ENCODE peak calls at places on chromosomes 7 and 10, in ten cellular contexts. E, T, V, W, G, O, C, H, L and A are unnamed samples.

GRCh38 chr10:125028291-125028867 is 86.5 kb downstream of the ZRANB1 start:
- DNase-seq in E (peak), T (no peak), V (no peak), W (no peak), G (no peak), O (no peak), C (no peak), H (no peak), L (no peak), A (no peak)

GRCh38 chr7:88306590-88307048 is at the start of gene STEAP4:
- DNase-seq in E (no peak), T (peak), V (peak), W (no peak), G (peak), O (peak), C (no peak), H (peak), L (peak), A (no peak)

GRCh38 chr7:51246258-51247245 is 70.1 kb downstream of the COBL start:
- DNase-seq in E (no peak), T (no peak), V (no peak), W (no peak), G (no peak), O (no peak), C (no peak), H (no peak), L (no peak), A (no peak)

GRCh38 chr7:29496355-29497020 is 67.1 kb upstream of the PRR15 start:
- DNase-seq in E (no peak), T (no peak), V (no peak), W (no peak), G (no peak), O (no peak), C (peak), H (no peak), L (no peak), A (no peak)

GRCh38 chr7:90597879-90598278 is 1.8 kb downstream of the CDK14 start:
- DNase-seq in E (no peak), T (no peak), V (no peak), W (no peak), G (no peak), O (no peak), C (no peak), H (peak), L (no peak), A (no peak)

GRCh38 chr7:129522088-129522970 is 20.0 kb downstream of the SMKR1 start:
- DNase-seq in E (no peak), T (no peak), V (no peak), W (no peak), G (peak), O (peak), C (no peak), H (peak), L (no peak), A (no peak)

GRCh38 chr10:67790534-67791408 is 47.2 kb downstream of the DNAJC12 start:
- DNase-seq in E (no peak), T (no peak), V (no peak), W (no peak), G (peak), O (peak), C (no peak), H (peak), L (no peak), A (peak)

GRCh38 chr7:151306860-151307259 is 34.8 kb upstream of the NUB1 start:
- DNase-seq in E (no peak), T (no peak), V (no peak), W (no peak), G (no peak), O (no peak), C (no peak), H (no peak), L (no peak), A (no peak)

GRCh38 chr7:130196476-130196875 is 8.7 kb downstream of the TMEM209 start:
- DNase-seq in E (no peak), T (no peak), V (no peak), W (no peak), G (no peak), O (no peak), C (no peak), H (no peak), L (no peak), A (no peak)

GRCh38 chr7:90999989-91000979 is 263.9 kb upstream of the FZD1 start:
- DNase-seq in E (peak), T (no peak), V (no peak), W (no peak), G (no peak), O (no peak), C (no peak), H (peak), L (no peak), A (no peak)

GRCh38 chr7:143003393-143004051 is 23.4 kb downstream of the OR9A2 start:
- DNase-seq in E (no peak), T (peak), V (no peak), W (peak), G (peak), O (no peak), C (peak), H (peak), L (no peak), A (peak)

GRCh38 chr7:51430480-51431086 is 114.0 kb upstream of the COBL start:
- DNase-seq in E (peak), T (peak), V (no peak), W (peak), G (peak), O (peak), C (peak), H (peak), L (no peak), A (peak)

GRCh38 chr7:70143089-70144044 is 545.1 kb downstream of the AUTS2 start:
- DNase-seq in E (peak), T (no peak), V (no peak), W (no peak), G (no peak), O (no peak), C (no peak), H (no peak), L (no peak), A (peak)

GRCh38 chr10:78457804-78458483 is 424.3 kb downstream of the RPS24 start:
- DNase-seq in E (peak), T (no peak), V (no peak), W (no peak), G (peak), O (peak), C (peak), H (peak), L (no peak), A (peak)

GRCh38 chr10:86260564-86260963 is 106.0 kb downstream of the GRID1 start:
- DNase-seq in E (no peak), T (no peak), V (no peak), W (no peak), G (no peak), O (no peak), C (no peak), H (no peak), L (no peak), A (no peak)

GRCh38 chr10:122140941-122141623 is 130.0 kb upstream of the BTBD16 start:
- DNase-seq in E (peak), T (peak), V (peak), W (no peak), G (peak), O (peak), C (peak), H (peak), L (peak), A (peak)

GRCh38 chr7:143385891-143386781 is 5.0 kb downstream of the ZYX start:
- DNase-seq in E (no peak), T (no peak), V (no peak), W (peak), G (peak), O (peak), C (no peak), H (peak), L (no peak), A (no peak)

GRCh38 chr10:92434385-92434784 is 139.5 kb downstream of the IDE start:
- DNase-seq in E (no peak), T (no peak), V (no peak), W (no peak), G (no peak), O (no peak), C (no peak), H (no peak), L (no peak), A (no peak)

GRCh38 chr7:44325811-44326241 is 432 bp upstream of the CAMK2B start:
- DNase-seq in E (no peak), T (no peak), V (peak), W (no peak), G (no peak), O (no peak), C (no peak), H (peak), L (no peak), A (no peak)

GRCh38 chr7:141355057-141355456 is 196.2 kb upstream of the AGK start:
- DNase-seq in E (no peak), T (no peak), V (no peak), W (no peak), G (peak), O (peak), C (no peak), H (peak), L (no peak), A (no peak)

GRCh38 chr7:916291-916941 is 38.1 kb downstream of the ADAP1 start:
- DNase-seq in E (no peak), T (peak), V (no peak), W (no peak), G (peak), O (no peak), C (no peak), H (no peak), L (no peak), A (no peak)

GRCh38 chr7:12069757-12070156 is 141.3 kb upstream of the TMEM106B start:
- DNase-seq in E (no peak), T (no peak), V (no peak), W (no peak), G (no peak), O (no peak), C (no peak), H (no peak), L (no peak), A (no peak)

GRCh38 chr10:110609592-110609991 is 34.5 kb upstream of the RBM20 start:
- DNase-seq in E (no peak), T (no peak), V (no peak), W (no peak), G (no peak), O (no peak), C (no peak), H (peak), L (no peak), A (no peak)

GRCh38 chr7:80218723-80219122 is 84.1 kb downstream of the GNAI1 start:
- DNase-seq in E (no peak), T (no peak), V (no peak), W (no peak), G (peak), O (peak), C (peak), H (peak), L (no peak), A (peak)

GRCh38 chr7:116582164-116582732 is 57.4 kb downstream of the CAV1 start:
- DNase-seq in E (no peak), T (no peak), V (no peak), W (no peak), G (peak), O (peak), C (no peak), H (peak), L (no peak), A (no peak)

GRCh38 chr7:37920619-37921339 is at the start of gene EPDR1:
- DNase-seq in E (no peak), T (peak), V (no peak), W (peak), G (no peak), O (peak), C (peak), H (no peak), L (peak), A (no peak)

GRCh38 chr7:147415991-147416390 is 1174.6 kb upstream of the C7orf33 start:
- DNase-seq in E (no peak), T (no peak), V (no peak), W (no peak), G (peak), O (peak), C (no peak), H (no peak), L (no peak), A (no peak)

GRCh38 chr10:33212061-33212748 is 122.3 kb downstream of the NRP1 start:
- DNase-seq in E (no peak), T (no peak), V (no peak), W (no peak), G (peak), O (no peak), C (no peak), H (peak), L (no peak), A (no peak)

GRCh38 chr10:70114902-70115301 is 17.7 kb downstream of the AIFM2 start:
- DNase-seq in E (no peak), T (no peak), V (no peak), W (no peak), G (no peak), O (no peak), C (no peak), H (no peak), L (no peak), A (no peak)

GRCh38 chr7:107427462-107427861 is 42.4 kb upstream of the GPR22 start:
- DNase-seq in E (no peak), T (peak), V (no peak), W (no peak), G (no peak), O (no peak), C (no peak), H (no peak), L (no peak), A (no peak)

GRCh38 chr10:86946215-86947170 is 10.9 kb downstream of the MMRN2 start:
- DNase-seq in E (no peak), T (peak), V (no peak), W (no peak), G (no peak), O (no peak), C (no peak), H (no peak), L (peak), A (no peak)

GRCh38 chr7:19464751-19465150 is 244.1 kb downstream of the POLR1F start:
- DNase-seq in E (no peak), T (no peak), V (no peak), W (no peak), G (no peak), O (no peak), C (no peak), H (peak), L (no peak), A (no peak)

GRCh38 chr7:152986369-152986768 is 226.8 kb downstream of the ACTR3B start:
- DNase-seq in E (no peak), T (no peak), V (no peak), W (no peak), G (no peak), O (no peak), C (no peak), H (no peak), L (no peak), A (no peak)

GRCh38 chr7:144397086-144397485 is 6.4 kb downstream of the NOBOX start:
- DNase-seq in E (no peak), T (no peak), V (no peak), W (no peak), G (no peak), O (no peak), C (no peak), H (no peak), L (no peak), A (no peak)

GRCh38 chr7:101602484-101603241 is 26.4 kb downstream of the MYL10 start:
- DNase-seq in E (no peak), T (peak), V (no peak), W (peak), G (peak), O (peak), C (peak), H (peak), L (peak), A (no peak)

DNA sequence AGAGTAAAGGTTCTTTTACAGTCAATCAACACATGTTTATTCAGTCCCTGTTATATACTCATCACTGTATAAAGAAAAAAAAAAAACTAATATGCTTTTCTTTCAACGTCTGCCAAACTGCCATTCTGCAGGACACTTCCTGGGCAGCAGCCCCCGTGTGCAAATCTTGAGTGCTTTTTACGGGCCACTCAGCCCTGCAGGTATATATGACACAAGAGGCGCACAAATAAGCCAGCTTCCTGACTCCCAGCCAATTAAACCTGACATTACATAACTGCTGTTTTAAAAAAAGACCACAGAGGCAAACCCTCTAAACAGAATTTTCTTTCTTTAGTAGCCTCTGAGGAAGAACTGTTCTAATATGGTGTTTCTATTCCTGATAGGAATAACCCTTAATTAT is 263.0 kb upstream of the NEBL start:
- DNase-seq in E (no peak), T (peak), V (no peak), W (no peak), G (no peak), O (no peak), C (no peak), H (no peak), L (no peak), A (no peak)
- TF ChIP-seq CTCF in E (no peak), T (no peak), V (no peak), W (no peak), G (no peak), O (no peak), C (no peak), H (no peak), L (no peak), A (no peak)

GRCh38 chr7:33039257-33039904 is 23.2 kb downstream of the NT5C3A start:
- DNase-seq in E (no peak), T (no peak), V (no peak), W (no peak), G (peak), O (no peak), C (no peak), H (peak), L (no peak), A (no peak)

GRCh38 chr7:33040803-33041516 is 21.6 kb downstream of the NT5C3A start:
- DNase-seq in E (no peak), T (peak), V (no peak), W (peak), G (peak), O (no peak), C (no peak), H (peak), L (no peak), A (no peak)

GRCh38 chr7:33043434-33043833 is 19.1 kb downstream of the NT5C3A start:
- DNase-seq in E (no peak), T (no peak), V (no peak), W (no peak), G (no peak), O (no peak), C (no peak), H (no peak), L (no peak), A (no peak)

GRCh38 chr7:33039905-33040292 is 22.7 kb downstream of the NT5C3A start:
- DNase-seq in E (no peak), T (no peak), V (no peak), W (no peak), G (no peak), O (no peak), C (no peak), H (no peak), L (no peak), A (no peak)

GRCh38 chr7:33038639-33039038 is 23.9 kb downstream of the NT5C3A start:
- DNase-seq in E (no peak), T (no peak), V (no peak), W (no peak), G (no peak), O (no peak), C (no peak), H (no peak), L (no peak), A (no peak)
- H3K4me3 ChIP-seq in E (no peak), T (no peak), V (no peak), W (peak), G (no peak), O (no peak), C (no peak), H (no peak), L (no peak), A (no peak)

GRCh38 chr10:22259280-22259679 is 41.5 kb upstream of the EBLN1 start:
- DNase-seq in E (no peak), T (no peak), V (no peak), W (no peak), G (peak), O (no peak), C (no peak), H (peak), L (no peak), A (no peak)
- TF ChIP-seq CTCF in E (no peak), T (no peak), V (no peak), W (no peak), G (peak), O (peak), C (no peak), H (no peak), L (no peak), A (no peak)

GRCh38 chr7:109997837-109998236 is 1093.1 kb upstream of the LRRN3 start:
- DNase-seq in E (no peak), T (no peak), V (no peak), W (no peak), G (no peak), O (no peak), C (no peak), H (no peak), L (no peak), A (no peak)
- H3K4me3 ChIP-seq in E (no peak), T (no peak), V (no peak), W (no peak), G (no peak), O (no peak), C (no peak), H (no peak), L (no peak), A (no peak)

DNA sequence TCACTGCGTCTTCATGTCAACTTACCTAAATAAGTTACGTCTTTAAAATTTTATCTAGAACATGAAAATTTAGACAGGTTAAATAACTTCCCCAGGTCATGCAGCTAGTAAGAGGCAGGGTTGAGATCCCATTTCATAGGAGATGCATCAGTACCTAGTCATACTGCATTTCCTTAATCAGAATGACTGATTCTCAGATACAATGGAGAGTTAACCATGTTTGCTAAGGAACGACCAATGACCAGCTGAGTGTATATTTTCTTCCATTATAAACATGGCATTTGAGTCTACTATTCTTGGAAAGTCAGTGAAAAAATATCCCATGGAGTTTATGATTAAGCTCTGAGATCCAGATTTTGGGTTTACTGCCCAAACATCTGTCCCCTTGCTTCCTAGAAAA is 39.6 kb downstream of the ENTPD1 start:
- DNase-seq in E (no peak), T (no peak), V (no peak), W (no peak), G (no peak), O (no peak), C (no peak), H (no peak), L (no peak), A (no peak)
- TF ChIP-seq CTCF in E (no peak), T (no peak), V (no peak), W (no peak), G (no peak), O (no peak), C (no peak), H (no peak), L (no peak), A (no peak)

GRCh38 chr10:91103384-91104184 is 116.9 kb upstream of the PCGF5 start:
- DNase-seq in E (no peak), T (no peak), V (no peak), W (no peak), G (peak), O (no peak), C (no peak), H (peak), L (no peak), A (no peak)
- H3K4me3 ChIP-seq in E (no peak), T (no peak), V (no peak), W (no peak), G (no peak), O (no peak), C (no peak), H (no peak), L (no peak), A (no peak)

GRCh38 chr10:8594711-8595110 is 540.2 kb downstream of the GATA3 start:
- DNase-seq in E (no peak), T (no peak), V (no peak), W (no peak), G (no peak), O (no peak), C (no peak), H (no peak), L (no peak), A (no peak)

GRCh38 chr10:8588135-8588534 is 533.6 kb downstream of the GATA3 start:
- DNase-seq in E (no peak), T (no peak), V (no peak), W (no peak), G (no peak), O (no peak), C (no peak), H (no peak), L (no peak), A (no peak)

GRCh38 chr10:8594176-8594575 is 539.7 kb downstream of the GATA3 start:
- DNase-seq in E (no peak), T (no peak), V (no peak), W (no peak), G (no peak), O (no peak), C (no peak), H (no peak), L (no peak), A (no peak)

GRCh38 chr10:8590518-8590917 is 536.0 kb downstream of the GATA3 start:
- DNase-seq in E (no peak), T (no peak), V (no peak), W (no peak), G (no peak), O (no peak), C (no peak), H (no peak), L (no peak), A (no peak)

GRCh38 chr10:8591619-8592018 is 537.1 kb downstream of the GATA3 start:
- DNase-seq in E (no peak), T (no peak), V (no peak), W (no peak), G (no peak), O (no peak), C (no peak), H (no peak), L (no peak), A (no peak)
- TF ChIP-seq CTCF in E (no peak), T (no peak), V (no peak), W (no peak), G (no peak), O (no peak), C (no peak), H (no peak), L (no peak), A (no peak)

DNA sequence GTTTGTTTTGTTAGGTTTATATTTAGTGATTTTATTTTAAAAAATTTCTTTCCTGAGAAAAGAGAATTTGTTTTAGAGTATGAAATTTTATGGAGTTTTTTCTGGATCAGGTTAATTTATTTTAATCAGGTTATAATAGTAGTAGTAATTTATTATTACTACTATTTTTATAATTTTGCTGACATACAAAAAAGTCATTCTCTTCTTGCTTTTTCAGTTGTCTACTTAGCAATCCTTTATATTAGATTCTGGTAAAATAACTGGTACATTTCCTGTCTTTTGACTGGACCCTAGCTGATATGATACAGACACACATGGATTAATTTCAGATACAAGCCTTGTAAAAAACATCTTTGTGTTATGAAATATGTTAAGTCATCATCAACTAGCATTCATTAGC is 5.3 kb downstream of the CASD1 start:
- DNase-seq in E (no peak), T (no peak), V (no peak), W (no peak), G (no peak), O (no peak), C (no peak), H (no peak), L (no peak), A (no peak)
- H3K4me3 ChIP-seq in E (no peak), T (no peak), V (no peak), W (no peak), G (no peak), O (no peak), C (no peak), H (no peak), L (no peak), A (no peak)